ENCODE peak calls at places on chromosomes 16 and 17, in four cellular contexts. Y, B, I and T are unnamed samples.

GRCh38 chr16:65574311-65574966 is 452.6 kb upstream of the CDH11 start:
- DNase-seq in Y (no peak), B (no peak), I (no peak), T (no peak)

GRCh38 chr17:18031955-18032354 is 7.0 kb downstream of the ATPAF2 start:
- DNase-seq in Y (peak; percentile 77), B (no peak), I (no peak), T (no peak)

GRCh38 chr17:38738686-38739085 is 8.5 kb downstream of the CISD3 start:
- DNase-seq in Y (no peak), B (no peak), I (no peak), T (no peak)

GRCh38 chr16:87922250-87922871 is 14.0 kb downstream of the CA5A start:
- DNase-seq in Y (no peak), B (no peak), I (no peak), T (no peak)

GRCh38 chr16:85778873-85779272 is 20.5 kb downstream of the EMC8 start:
- DNase-seq in Y (no peak), B (no peak), I (peak; percentile 37), T (no peak)

GRCh38 chr16:49755291-49755611 is 100.7 kb downstream of the ZNF423 start:
- DNase-seq in Y (peak; percentile 46), B (no peak), I (no peak), T (no peak)

GRCh38 chr17:42286411-42287295 is 1.6 kb upstream of the STAT5A start:
- DNase-seq in Y (no peak), B (no peak), I (peak; percentile 29), T (no peak)

GRCh38 chr17:77489898-77490265 is 349.1 kb downstream of the SEC14L1 start:
- DNase-seq in Y (no peak), B (no peak), I (no peak), T (no peak)

GRCh38 chr16:68259007-68259406 is 5.3 kb upstream of the SLC7A6 start:
- DNase-seq in Y (no peak), B (no peak), I (no peak), T (no peak)

GRCh38 chr16:82016268-82016667 is 5.0 kb upstream of the SDR42E1 start:
- DNase-seq in Y (peak; percentile 50), B (no peak), I (no peak), T (no peak)

GRCh38 chr17:45123930-45124796 is 8.2 kb downstream of the PLCD3 start:
- DNase-seq in Y (peak; percentile 86), B (no peak), I (peak; percentile 34), T (no peak)

GRCh38 chr17:76276461-76277299 is 11.5 kb downstream of the UBALD2 start:
- DNase-seq in Y (peak; percentile 57), B (no peak), I (no peak), T (no peak)

GRCh38 chr17:34711646-34712045 is 132.3 kb downstream of the TMEM132E start:
- DNase-seq in Y (no peak), B (no peak), I (no peak), T (no peak)

GRCh38 chr16:88634141-88634993 is 4.0 kb upstream of the IL17C start:
- DNase-seq in Y (peak; percentile 21), B (no peak), I (peak; percentile 74), T (no peak)

GRCh38 chr17:64063766-64064224 is 43.4 kb upstream of the ICAM2 start:
- DNase-seq in Y (peak; percentile 61), B (no peak), I (peak; percentile 61), T (no peak)

GRCh38 chr17:29005936-29006438 is at the start of gene SEZ6:
- DNase-seq in Y (peak; percentile 5), B (peak; percentile 72), I (peak; percentile 83), T (peak; percentile 37)

GRCh38 chr17:13362341-13363122 is 239.2 kb downstream of the HS3ST3A1 start:
- DNase-seq in Y (peak; percentile 50), B (no peak), I (no peak), T (no peak)

GRCh38 chr16:68284847-68285246 is 20.5 kb downstream of the SLC7A6 start:
- DNase-seq in Y (no peak), B (no peak), I (no peak), T (no peak)

GRCh38 chr16:56087636-56088035 is 103.7 kb upstream of the GNAO1 start:
- DNase-seq in Y (no peak), B (no peak), I (no peak), T (no peak)

GRCh38 chr16:52912565-52913173 is 140.0 kb downstream of the CHD9NB start:
- DNase-seq in Y (peak; percentile 69), B (peak; percentile 66), I (peak; percentile 47), T (peak; percentile 48)

GRCh38 chr17:69058165-69058564 is 2.6 kb downstream of the ABCA9 start:
- DNase-seq in Y (no peak), B (no peak), I (no peak), T (no peak)